ENCODE peak calls at places on chromosomes 7 and 10, in ten cellular contexts. W, A, G, C, Y, X, Q, F, H and L are unnamed samples. For H3K36me3, the result is how much of the 10 kb centered on the place peaks cover.

GRCh38 chr10:5543628-5544027 is 18.9 kb downstream of the CALML3 start:
- DNase-seq in W (no peak), A (no peak), G (no peak), C (peak), Y (no peak), X (no peak), Q (no peak), F (no peak), H (no peak), L (no peak)

GRCh38 chr7:30028749-30029635 is 780 bp downstream of the PLEKHA8 start:
- DNase-seq in W (peak), A (peak), G (peak), C (peak), Y (no peak), X (no peak), Q (peak), F (no peak), H (peak), L (peak)

GRCh38 chr10:5890519-5890878 is 456 bp downstream of the FBH1 start:
- DNase-seq in W (peak), A (peak), G (peak), C (peak), Y (no peak), X (no peak), Q (peak), F (no peak), H (no peak), L (peak)

GRCh38 chr7:45709168-45710034 is 135.2 kb downstream of the ADCY1 start:
- DNase-seq in W (no peak), A (no peak), G (peak), C (peak), Y (no peak), X (peak), Q (no peak), F (peak), H (peak), L (no peak)

GRCh38 chr10:100338434-100339036 is 8.5 kb upstream of the SCD start:
- DNase-seq in W (peak), A (peak), G (peak), C (peak), Y (peak), X (peak), Q (peak), F (peak), H (peak), L (peak)

GRCh38 chr7:108613147-108613948 is 43.7 kb downstream of the DNAJB9 start:
- DNase-seq in W (peak), A (peak), G (no peak), C (peak), Y (peak), X (no peak), Q (peak), F (no peak), H (no peak), L (no peak)

GRCh38 chr10:63670291-63670898 is 149.2 kb downstream of the REEP3 start:
- DNase-seq in W (no peak), A (no peak), G (no peak), C (no peak), Y (no peak), X (no peak), Q (peak), F (no peak), H (no peak), L (peak)

GRCh38 chr7:29328811-29329210 is 134.2 kb downstream of the CHN2 start:
- DNase-seq in W (no peak), A (no peak), G (no peak), C (peak), Y (no peak), X (no peak), Q (no peak), F (no peak), H (no peak), L (no peak)

GRCh38 chr10:91798736-91799579 is 732 bp downstream of the TNKS2 start:
- DNase-seq in W (peak), A (no peak), G (peak), C (peak), Y (peak), X (peak), Q (peak), F (peak), H (no peak), L (peak)

GRCh38 chr10:96673318-96674099 is 46.8 kb downstream of the PIK3AP1 start:
- DNase-seq in W (peak), A (peak), G (peak), C (peak), Y (no peak), X (peak), Q (no peak), F (no peak), H (no peak), L (no peak)

GRCh38 chr7:27364344-27364758 is 121.7 kb downstream of the EVX1 start:
- DNase-seq in W (no peak), A (no peak), G (peak), C (peak), Y (no peak), X (no peak), Q (no peak), F (peak), H (no peak), L (no peak)

GRCh38 chr7:139582130-139582650 is 58.7 kb downstream of the CLEC2L start:
- DNase-seq in W (no peak), A (no peak), G (no peak), C (no peak), Y (no peak), X (no peak), Q (no peak), F (peak), H (peak), L (no peak)

DNA sequence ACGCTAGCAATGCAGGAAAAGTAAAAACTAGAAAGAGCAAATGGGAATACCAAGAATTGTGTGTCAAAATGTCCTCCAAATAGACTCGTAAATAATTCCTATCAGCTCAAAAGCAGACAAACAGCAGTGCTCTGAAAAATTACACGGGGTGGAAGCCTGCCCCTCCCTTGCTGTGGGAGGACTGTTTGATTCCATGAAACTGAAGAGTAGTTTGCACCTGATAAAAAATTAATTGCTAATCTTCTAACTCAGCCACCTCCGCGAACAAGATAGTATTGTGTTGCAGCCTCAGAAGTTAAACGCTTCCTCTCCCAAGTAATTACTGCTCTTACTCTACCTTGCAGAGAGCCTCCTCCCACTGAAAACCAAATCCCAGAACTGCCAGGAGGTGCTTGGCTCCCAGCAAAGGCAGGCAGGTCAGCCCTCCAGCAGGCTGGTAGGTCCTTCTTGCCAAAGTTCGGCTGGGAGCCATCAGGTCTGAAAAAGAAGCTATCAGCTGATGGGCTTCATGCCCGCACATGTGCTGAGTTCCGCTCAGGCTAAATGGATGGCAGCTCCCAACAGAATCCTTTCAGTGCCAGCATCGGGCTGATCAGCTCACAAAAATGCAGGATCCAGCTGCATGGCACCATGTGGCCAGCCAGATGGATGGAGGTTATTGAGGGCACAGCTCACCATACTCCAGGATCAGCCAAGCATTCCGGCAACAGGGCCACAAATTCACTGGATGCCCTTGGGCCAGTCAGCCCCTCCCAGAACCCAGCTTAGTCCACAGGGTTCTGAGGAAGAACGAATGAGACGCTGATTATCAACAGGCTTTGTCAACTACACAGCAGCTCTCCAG is 37.1 kb downstream of the MAD1L1 start:
- DNase-seq in W (no peak), A (no peak), G (no peak), C (no peak), Y (no peak), X (peak), Q (no peak), F (peak), H (no peak), L (no peak)
- H3K27ac ChIP-seq in W (no peak), A (no peak), G (no peak), C (no peak), Y (no peak), X (no peak), Q (no peak), F (no peak), H (no peak), L (no peak)

GRCh38 chr7:97480700-97481410 is 251.0 kb upstream of the TAC1 start:
- DNase-seq in W (no peak), A (peak), G (no peak), C (no peak), Y (no peak), X (no peak), Q (no peak), F (no peak), H (no peak), L (peak)
- H3K36me3 ChIP-seq in W (under half), A (under half), G (under half), C (under half), Y (under half), X (under half), Q (under half), F (under half), H (under half), L (under half)

DNA sequence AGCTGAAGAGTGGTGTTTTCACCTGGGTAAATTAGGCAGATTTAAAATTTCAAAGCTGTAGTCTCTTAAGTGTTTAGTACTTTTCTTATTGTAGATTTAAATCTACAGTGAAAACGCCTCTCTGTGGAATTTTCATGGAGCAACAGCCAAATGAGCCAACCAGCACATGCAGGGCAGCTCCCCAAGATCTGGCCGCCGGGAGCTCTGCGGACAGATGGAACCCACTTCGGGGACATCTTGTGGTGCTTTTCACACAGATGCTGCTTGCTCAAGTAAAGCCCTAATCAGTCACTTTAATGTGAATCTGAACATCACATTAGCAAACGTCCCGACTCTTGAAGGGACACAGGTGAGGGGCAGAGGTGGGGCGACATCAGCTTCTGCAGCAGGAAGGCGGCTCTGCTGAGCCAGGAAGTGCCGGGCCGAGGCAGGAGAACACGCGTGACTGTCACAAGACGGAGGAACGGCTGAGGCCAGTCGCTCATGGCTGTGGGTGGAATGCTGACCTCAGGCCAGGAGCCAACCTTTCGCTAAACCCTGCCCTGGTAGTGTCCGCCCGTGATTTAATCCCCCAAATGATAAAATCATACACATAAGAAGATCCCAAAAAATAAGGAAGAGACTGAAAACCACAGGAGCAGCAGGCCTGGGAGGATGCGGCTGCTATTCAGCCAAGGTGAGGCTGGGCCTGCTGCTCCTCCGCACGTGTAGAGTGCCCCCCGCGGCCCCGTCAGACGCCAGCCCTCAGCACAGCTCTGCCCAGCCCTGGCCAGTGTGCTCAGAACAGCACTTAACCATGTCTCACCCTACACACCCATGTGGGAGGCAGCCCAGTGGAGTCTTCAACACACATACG is 256.8 kb downstream of the ZMYND11 start:
- DNase-seq in W (no peak), A (no peak), G (no peak), C (no peak), Y (no peak), X (no peak), Q (no peak), F (no peak), H (no peak), L (no peak)
- H3K27ac ChIP-seq in W (no peak), A (no peak), G (no peak), C (no peak), Y (no peak), X (no peak), Q (no peak), F (no peak), H (no peak), L (no peak)

GRCh38 chr7:127905491-127906330 is 125.5 kb downstream of the LRRC4 start:
- DNase-seq in W (peak), A (no peak), G (no peak), C (no peak), Y (no peak), X (no peak), Q (no peak), F (no peak), H (no peak), L (no peak)

GRCh38 chr7:127907110-127907509 is 124.1 kb downstream of the LRRC4 start:
- DNase-seq in W (no peak), A (no peak), G (no peak), C (no peak), Y (no peak), X (no peak), Q (no peak), F (no peak), H (no peak), L (no peak)

GRCh38 chr7:127907638-127908040 is 123.6 kb downstream of the LRRC4 start:
- DNase-seq in W (peak), A (no peak), G (no peak), C (peak), Y (no peak), X (no peak), Q (no peak), F (no peak), H (no peak), L (no peak)

GRCh38 chr7:127909424-127910152 is 121.6 kb downstream of the LRRC4 start:
- DNase-seq in W (no peak), A (no peak), G (no peak), C (no peak), Y (no peak), X (no peak), Q (no peak), F (no peak), H (no peak), L (no peak)

GRCh38 chr7:127908430-127909258 is 122.6 kb downstream of the LRRC4 start:
- DNase-seq in W (no peak), A (no peak), G (no peak), C (no peak), Y (no peak), X (no peak), Q (no peak), F (no peak), H (no peak), L (no peak)
- H3K36me3 ChIP-seq in W (under half), A (under half), G (under half), C (under half), Y (half or more), X (under half), Q (under half), F (under half), H (under half), L (under half)

GRCh38 chr10:93481213-93481930 is 762 bp downstream of the MYOF start:
- DNase-seq in W (no peak), A (no peak), G (no peak), C (peak), Y (no peak), X (no peak), Q (no peak), F (no peak), H (no peak), L (no peak)
- H3K27ac ChIP-seq in W (no peak), A (peak), G (peak), C (peak), Y (no peak), X (peak), Q (no peak), F (peak), H (peak), L (no peak)